ENCODE peak calls at places on chromosome 11, in eight cellular contexts. One of them, this sample, is unnamed.

GRCh38 chr11:15930442-15931025 is 425.8 kb downstream of the SOX6 start:
- DNase-seq in effector memory CD4-positive, alpha-beta T cell: no peak
- DNase-seq in AG09309: no peak
- DNase-seq in GM12865: no peak
- DNase-seq in astrocyte of the cerebellum: no peak
- DNase-seq in mucosa of descending colon: no peak
- DNase-seq in psoas muscle: no peak
- DNase-seq in AG04450: no peak
- DNase-seq in this sample: no peak

GRCh38 chr11:116993599-116993998 is 104.6 kb downstream of the SIK3 start:
- DNase-seq in mucosa of descending colon: no peak
- DNase-seq in effector memory CD4-positive, alpha-beta T cell: no peak
- DNase-seq in AG04450: no peak
- DNase-seq in psoas muscle: no peak
- DNase-seq in AG09309: no peak
- DNase-seq in astrocyte of the cerebellum: peak; percentile 27
- DNase-seq in GM12865: no peak
- DNase-seq in this sample: peak; percentile 69

GRCh38 chr11:69304686-69305085 is 10.7 kb downstream of the MYEOV start:
- DNase-seq in GM12865: no peak
- DNase-seq in psoas muscle: no peak
- DNase-seq in mucosa of descending colon: no peak
- DNase-seq in effector memory CD4-positive, alpha-beta T cell: no peak
- DNase-seq in astrocyte of the cerebellum: no peak
- DNase-seq in AG09309: no peak
- DNase-seq in AG04450: no peak
- DNase-seq in this sample: no peak

GRCh38 chr11:133134561-133135173 is 397.6 kb downstream of the OPCML start:
- DNase-seq in astrocyte of the cerebellum: peak; percentile 2
- DNase-seq in effector memory CD4-positive, alpha-beta T cell: no peak
- DNase-seq in GM12865: peak; percentile 77
- DNase-seq in AG09309: no peak
- DNase-seq in psoas muscle: peak; percentile 32
- DNase-seq in AG04450: no peak
- DNase-seq in mucosa of descending colon: no peak
- DNase-seq in this sample: peak; percentile 85

GRCh38 chr11:68954970-68955958 is 25.5 kb downstream of the MRGPRD start:
- DNase-seq in astrocyte of the cerebellum: no peak
- DNase-seq in AG04450: no peak
- DNase-seq in GM12865: no peak
- DNase-seq in AG09309: no peak
- DNase-seq in mucosa of descending colon: peak; percentile 79
- DNase-seq in psoas muscle: peak; percentile 47
- DNase-seq in effector memory CD4-positive, alpha-beta T cell: no peak
- DNase-seq in this sample: no peak

GRCh38 chr11:68845351-68846002 is 3.8 kb upstream of the CPT1A start:
- DNase-seq in psoas muscle: peak; percentile 53
- DNase-seq in astrocyte of the cerebellum: no peak
- DNase-seq in mucosa of descending colon: peak; percentile 28
- DNase-seq in AG09309: no peak
- DNase-seq in GM12865: no peak
- DNase-seq in effector memory CD4-positive, alpha-beta T cell: no peak
- DNase-seq in AG04450: no peak
- DNase-seq in this sample: no peak

GRCh38 chr11:88122956-88123355 is 52.3 kb downstream of the RAB38 start:
- DNase-seq in AG04450: no peak
- DNase-seq in astrocyte of the cerebellum: no peak
- DNase-seq in mucosa of descending colon: no peak
- DNase-seq in AG09309: no peak
- DNase-seq in psoas muscle: no peak
- DNase-seq in effector memory CD4-positive, alpha-beta T cell: no peak
- DNase-seq in GM12865: no peak
- DNase-seq in this sample: no peak

GRCh38 chr11:134207538-134208239 is 16.1 kb downstream of the NCAPD3 start:
- DNase-seq in astrocyte of the cerebellum: no peak
- DNase-seq in mucosa of descending colon: no peak
- DNase-seq in psoas muscle: peak; percentile 29
- DNase-seq in GM12865: peak; percentile 46
- DNase-seq in AG04450: no peak
- DNase-seq in effector memory CD4-positive, alpha-beta T cell: peak; percentile 19
- DNase-seq in AG09309: no peak
- DNase-seq in this sample: peak; percentile 38

GRCh38 chr11:132050577-132051180 is 680.3 kb downstream of the NTM start:
- DNase-seq in mucosa of descending colon: no peak
- DNase-seq in AG09309: no peak
- DNase-seq in psoas muscle: no peak
- DNase-seq in GM12865: no peak
- DNase-seq in astrocyte of the cerebellum: no peak
- DNase-seq in AG04450: no peak
- DNase-seq in effector memory CD4-positive, alpha-beta T cell: no peak
- DNase-seq in this sample: no peak

GRCh38 chr11:103297900-103298299 is 188.7 kb downstream of the DYNC2H1 start:
- DNase-seq in psoas muscle: no peak
- DNase-seq in AG09309: no peak
- DNase-seq in GM12865: no peak
- DNase-seq in effector memory CD4-positive, alpha-beta T cell: no peak
- DNase-seq in astrocyte of the cerebellum: no peak
- DNase-seq in AG04450: no peak
- DNase-seq in mucosa of descending colon: no peak
- DNase-seq in this sample: no peak

GRCh38 chr11:14411818-14412217 is 52.8 kb upstream of the RRAS2 start:
- DNase-seq in effector memory CD4-positive, alpha-beta T cell: no peak
- DNase-seq in AG04450: peak; percentile 61
- DNase-seq in psoas muscle: peak; percentile 61
- DNase-seq in astrocyte of the cerebellum: peak; percentile 49
- DNase-seq in mucosa of descending colon: no peak
- DNase-seq in AG09309: peak; percentile 75
- DNase-seq in GM12865: no peak
- DNase-seq in this sample: no peak

GRCh38 chr11:44456544-44457270 is 108.8 kb upstream of the CD82 start:
- DNase-seq in AG09309: no peak
- DNase-seq in AG04450: no peak
- DNase-seq in mucosa of descending colon: no peak
- DNase-seq in GM12865: peak; percentile 3
- DNase-seq in effector memory CD4-positive, alpha-beta T cell: no peak
- DNase-seq in astrocyte of the cerebellum: no peak
- DNase-seq in psoas muscle: no peak
- DNase-seq in this sample: peak; percentile 48

GRCh38 chr11:117226388-117227385 is 5.2 kb downstream of the PCSK7 start:
- DNase-seq in mucosa of descending colon: no peak
- DNase-seq in GM12865: peak; percentile 83
- DNase-seq in psoas muscle: no peak
- DNase-seq in AG04450: no peak
- DNase-seq in AG09309: peak; percentile 46
- DNase-seq in astrocyte of the cerebellum: peak; percentile 64
- DNase-seq in effector memory CD4-positive, alpha-beta T cell: no peak
- DNase-seq in this sample: peak; percentile 85

GRCh38 chr11:925158-925495 is 543 bp upstream of the AP2A2 start:
- DNase-seq in astrocyte of the cerebellum: no peak
- DNase-seq in mucosa of descending colon: peak; percentile 66
- DNase-seq in GM12865: no peak
- DNase-seq in effector memory CD4-positive, alpha-beta T cell: no peak
- DNase-seq in AG04450: no peak
- DNase-seq in psoas muscle: peak; percentile 36
- DNase-seq in AG09309: no peak
- DNase-seq in this sample: no peak
- H3K4me3 ChIP-seq in astrocyte of the cerebellum: peak overlapping the region; percentile 33
- H3K4me3 ChIP-seq in mucosa of descending colon: no peak overlapping the region
- H3K4me3 ChIP-seq in GM12865: peak overlapping the region; percentile 54
- H3K4me3 ChIP-seq in effector memory CD4-positive, alpha-beta T cell: no peak overlapping the region
- H3K4me3 ChIP-seq in AG04450: no peak overlapping the region
- H3K4me3 ChIP-seq in psoas muscle: peak overlapping the region; percentile 80
- H3K4me3 ChIP-seq in AG09309: peak overlapping the region; percentile 10
- H3K4me3 ChIP-seq in this sample: no peak overlapping the region

GRCh38 chr11:107259826-107260225 is 197.8 kb downstream of the CWF19L2 start:
- DNase-seq in AG04450: no peak
- DNase-seq in GM12865: no peak
- DNase-seq in AG09309: no peak
- DNase-seq in psoas muscle: no peak
- DNase-seq in effector memory CD4-positive, alpha-beta T cell: no peak
- DNase-seq in astrocyte of the cerebellum: no peak
- DNase-seq in mucosa of descending colon: no peak
- DNase-seq in this sample: no peak

GRCh38 chr11:107265591-107265990 is 192.0 kb downstream of the CWF19L2 start:
- DNase-seq in effector memory CD4-positive, alpha-beta T cell: no peak
- DNase-seq in GM12865: no peak
- DNase-seq in astrocyte of the cerebellum: no peak
- DNase-seq in mucosa of descending colon: no peak
- DNase-seq in psoas muscle: no peak
- DNase-seq in AG09309: no peak
- DNase-seq in AG04450: no peak
- DNase-seq in this sample: no peak

DNA sequence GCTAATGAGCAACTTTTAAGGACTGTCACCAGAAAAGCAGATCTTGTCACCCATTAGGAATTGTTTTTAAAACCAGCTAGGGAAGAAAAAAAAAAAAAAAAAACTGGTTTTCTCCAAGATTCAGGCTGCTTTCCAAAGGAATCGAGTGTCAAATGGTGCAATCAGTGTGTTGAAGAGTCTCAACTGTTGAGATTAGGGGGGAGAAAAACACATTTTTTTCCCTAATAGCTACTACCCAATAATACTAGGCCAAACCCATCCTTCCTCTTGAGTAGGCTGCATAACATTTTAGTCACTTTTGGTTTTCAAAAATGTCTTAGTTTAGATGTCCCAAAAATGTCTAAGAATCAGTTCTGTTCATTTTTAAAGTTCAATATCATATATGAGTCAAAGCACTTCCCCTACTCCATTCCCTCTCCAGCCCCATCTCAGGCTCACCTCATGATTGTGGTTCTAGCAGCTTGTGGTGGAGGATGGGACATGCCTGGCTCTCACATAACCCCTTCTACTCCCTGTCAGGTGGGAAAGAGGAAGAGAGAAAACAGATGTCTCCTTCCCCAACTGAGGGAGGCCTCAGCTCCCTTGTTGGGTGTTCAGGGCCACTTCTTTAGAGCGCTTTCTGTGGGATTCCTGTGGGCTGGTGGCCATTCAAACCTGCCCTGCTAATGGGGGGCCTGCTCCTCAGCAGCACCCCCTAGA is 193.6 kb downstream of the CWF19L2 start:
- DNase-seq in GM12865: peak; percentile 24
- DNase-seq in effector memory CD4-positive, alpha-beta T cell: no peak
- DNase-seq in mucosa of descending colon: no peak
- DNase-seq in AG09309: no peak
- DNase-seq in psoas muscle: no peak
- DNase-seq in astrocyte of the cerebellum: no peak
- DNase-seq in AG04450: no peak
- DNase-seq in this sample: no peak
- H3K4me3 ChIP-seq in GM12865: no peak overlapping the region
- H3K4me3 ChIP-seq in effector memory CD4-positive, alpha-beta T cell: no peak overlapping the region
- H3K4me3 ChIP-seq in mucosa of descending colon: no peak overlapping the region
- H3K4me3 ChIP-seq in AG09309: no peak overlapping the region
- H3K4me3 ChIP-seq in psoas muscle: no peak overlapping the region
- H3K4me3 ChIP-seq in astrocyte of the cerebellum: no peak overlapping the region
- H3K4me3 ChIP-seq in AG04450: no peak overlapping the region
- H3K4me3 ChIP-seq in this sample: no peak overlapping the region

GRCh38 chr11:57424137-57424801 is 2.7 kb downstream of the SLC43A3 start:
- DNase-seq in mucosa of descending colon: no peak
- DNase-seq in effector memory CD4-positive, alpha-beta T cell: no peak
- DNase-seq in GM12865: no peak
- DNase-seq in psoas muscle: no peak
- DNase-seq in astrocyte of the cerebellum: no peak
- DNase-seq in AG04450: no peak
- DNase-seq in AG09309: no peak
- DNase-seq in this sample: no peak
- H3K4me3 ChIP-seq in mucosa of descending colon: no peak overlapping the region
- H3K4me3 ChIP-seq in effector memory CD4-positive, alpha-beta T cell: no peak overlapping the region
- H3K4me3 ChIP-seq in GM12865: peak overlapping the region; percentile 71
- H3K4me3 ChIP-seq in psoas muscle: peak overlapping the region; percentile 38
- H3K4me3 ChIP-seq in astrocyte of the cerebellum: no peak overlapping the region
- H3K4me3 ChIP-seq in AG04450: no peak overlapping the region
- H3K4me3 ChIP-seq in AG09309: no peak overlapping the region
- H3K4me3 ChIP-seq in this sample: no peak overlapping the region

GRCh38 chr11:32431657-32432056 is 3.7 kb downstream of the WT1 start:
- DNase-seq in AG09309: no peak
- DNase-seq in mucosa of descending colon: no peak
- DNase-seq in astrocyte of the cerebellum: no peak
- DNase-seq in effector memory CD4-positive, alpha-beta T cell: no peak
- DNase-seq in psoas muscle: no peak
- DNase-seq in AG04450: no peak
- DNase-seq in GM12865: no peak
- DNase-seq in this sample: no peak
- H3K4me3 ChIP-seq in AG09309: no peak overlapping the region
- H3K4me3 ChIP-seq in mucosa of descending colon: no peak overlapping the region
- H3K4me3 ChIP-seq in astrocyte of the cerebellum: no peak overlapping the region
- H3K4me3 ChIP-seq in effector memory CD4-positive, alpha-beta T cell: no peak overlapping the region
- H3K4me3 ChIP-seq in psoas muscle: no peak overlapping the region
- H3K4me3 ChIP-seq in AG04450: no peak overlapping the region
- H3K4me3 ChIP-seq in GM12865: no peak overlapping the region
- H3K4me3 ChIP-seq in this sample: no peak overlapping the region

GRCh38 chr11:17475666-17476316 is 854 bp downstream of the ABCC8 start:
- DNase-seq in mucosa of descending colon: no peak
- DNase-seq in AG09309: no peak
- DNase-seq in effector memory CD4-positive, alpha-beta T cell: no peak
- DNase-seq in GM12865: no peak
- DNase-seq in AG04450: no peak
- DNase-seq in astrocyte of the cerebellum: no peak
- DNase-seq in psoas muscle: no peak
- DNase-seq in this sample: peak; percentile 22
- H3K4me3 ChIP-seq in mucosa of descending colon: no peak overlapping the region
- H3K4me3 ChIP-seq in AG09309: no peak overlapping the region
- H3K4me3 ChIP-seq in effector memory CD4-positive, alpha-beta T cell: no peak overlapping the region
- H3K4me3 ChIP-seq in GM12865: no peak overlapping the region
- H3K4me3 ChIP-seq in AG04450: no peak overlapping the region
- H3K4me3 ChIP-seq in astrocyte of the cerebellum: no peak overlapping the region
- H3K4me3 ChIP-seq in psoas muscle: peak overlapping the region; percentile 68
- H3K4me3 ChIP-seq in this sample: peak overlapping the region; percentile 32

GRCh38 chr11:2994336-2994730 is 2.2 kb upstream of the NAP1L4 start:
- DNase-seq in AG09309: no peak
- DNase-seq in astrocyte of the cerebellum: no peak
- DNase-seq in mucosa of descending colon: no peak
- DNase-seq in AG04450: no peak
- DNase-seq in effector memory CD4-positive, alpha-beta T cell: no peak
- DNase-seq in GM12865: no peak
- DNase-seq in psoas muscle: no peak
- DNase-seq in this sample: no peak
- H3K4me3 ChIP-seq in AG09309: no peak overlapping the region
- H3K4me3 ChIP-seq in astrocyte of the cerebellum: no peak overlapping the region
- H3K4me3 ChIP-seq in mucosa of descending colon: no peak overlapping the region
- H3K4me3 ChIP-seq in AG04450: no peak overlapping the region
- H3K4me3 ChIP-seq in effector memory CD4-positive, alpha-beta T cell: no peak overlapping the region
- H3K4me3 ChIP-seq in GM12865: no peak overlapping the region
- H3K4me3 ChIP-seq in psoas muscle: no peak overlapping the region
- H3K4me3 ChIP-seq in this sample: no peak overlapping the region

DNA sequence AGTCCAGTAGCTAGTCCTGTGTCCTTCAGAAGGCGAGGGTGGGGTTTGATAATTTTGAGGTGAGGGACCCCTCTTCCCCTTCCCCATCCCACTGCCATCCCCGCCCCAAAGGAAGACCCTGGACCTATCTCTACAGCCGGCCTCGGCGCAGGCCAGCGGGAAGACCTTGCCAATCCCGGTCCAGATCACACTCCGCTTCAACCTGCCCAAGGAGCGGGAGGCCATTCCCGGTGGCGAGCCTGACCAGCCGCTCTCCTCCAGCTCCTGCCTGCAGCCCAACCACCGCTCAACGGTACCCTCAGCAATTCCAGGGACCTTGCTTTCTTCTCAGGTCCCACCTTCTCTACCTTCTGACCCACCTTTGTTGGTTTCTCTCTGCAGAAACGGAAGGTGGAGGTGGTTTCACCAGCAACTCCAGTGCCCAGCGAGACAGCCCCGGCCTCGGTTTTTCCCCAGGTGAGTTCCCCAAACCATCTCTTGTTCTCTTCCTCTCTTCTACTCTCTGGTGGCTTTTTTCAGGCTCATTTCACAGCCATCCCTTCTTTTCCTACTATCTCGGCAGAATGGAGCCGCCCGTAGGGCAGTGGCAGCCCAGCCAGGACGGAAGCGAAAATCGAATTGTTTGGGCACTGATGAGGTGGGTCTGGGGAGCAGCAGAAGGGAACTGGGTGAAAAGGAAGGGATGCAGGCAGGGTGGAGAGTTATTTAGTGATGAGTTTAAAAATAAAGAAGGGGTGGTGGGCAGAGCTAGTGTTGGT is 1.3 kb downstream of the KAT5 start:
- DNase-seq in GM12865: no peak
- DNase-seq in psoas muscle: no peak
- DNase-seq in mucosa of descending colon: no peak
- DNase-seq in AG09309: no peak
- DNase-seq in AG04450: no peak
- DNase-seq in effector memory CD4-positive, alpha-beta T cell: no peak
- DNase-seq in astrocyte of the cerebellum: no peak
- DNase-seq in this sample: no peak
- H3K4me3 ChIP-seq in GM12865: peak overlapping the region; percentile 90
- H3K4me3 ChIP-seq in psoas muscle: peak overlapping the region; percentile 90
- H3K4me3 ChIP-seq in mucosa of descending colon: no peak overlapping the region
- H3K4me3 ChIP-seq in AG09309: peak overlapping the region; percentile 59
- H3K4me3 ChIP-seq in AG04450: peak overlapping the region; percentile 84
- H3K4me3 ChIP-seq in effector memory CD4-positive, alpha-beta T cell: no peak overlapping the region
- H3K4me3 ChIP-seq in astrocyte of the cerebellum: peak overlapping the region; percentile 70
- H3K4me3 ChIP-seq in this sample: no peak overlapping the region

This sample was measured in mesendoderm.